ENCODE peak calls at places on chromosomes 13 and 19, in seven cellular contexts. L, Q, M, E, B, Y and V are unnamed samples. For H3K4me1, the result is how much of the 10 kb centered on the place peaks cover.

GRCh38 chr13:39408512-39408911 is 194.5 kb downstream of the LHFPL6 start:
- DNase-seq in L (no peak), Q (no peak), M (no peak), E (no peak), B (no peak), Y (no peak), V (no peak)

GRCh38 chr19:19737559-19738332 is 4.8 kb upstream of the ZNF14 start:
- DNase-seq in L (no peak), Q (peak), M (no peak), E (no peak), B (no peak), Y (no peak), V (no peak)

GRCh38 chr19:7912144-7912696 is 2.4 kb upstream of the TGFBR3L start:
- DNase-seq in L (no peak), Q (no peak), M (no peak), E (no peak), B (no peak), Y (no peak), V (no peak)

GRCh38 chr19:5823579-5824281 is 15.8 kb downstream of the FUT6 start:
- DNase-seq in L (peak), Q (peak), M (peak), E (no peak), B (no peak), Y (no peak), V (no peak)

GRCh38 chr13:41122838-41123237 is 9.8 kb downstream of the KBTBD6 start:
- DNase-seq in L (no peak), Q (no peak), M (no peak), E (no peak), B (no peak), Y (no peak), V (no peak)

GRCh38 chr19:35563207-35563829 is at the start of gene ATP4A:
- DNase-seq in L (no peak), Q (no peak), M (no peak), E (no peak), B (no peak), Y (no peak), V (no peak)

GRCh38 chr19:4090351-4091220 is 23.9 kb upstream of the ZBTB7A start:
- DNase-seq in L (no peak), Q (no peak), M (no peak), E (no peak), B (no peak), Y (no peak), V (no peak)

GRCh38 chr19:51122112-51122981 is 2.4 kb upstream of the SIGLEC9 start:
- DNase-seq in L (no peak), Q (no peak), M (no peak), E (no peak), B (no peak), Y (no peak), V (no peak)

GRCh38 chr13:84479656-84480055 is 597.4 kb upstream of the SLITRK1 start:
- DNase-seq in L (no peak), Q (no peak), M (no peak), E (no peak), B (peak), Y (no peak), V (no peak)

GRCh38 chr13:113211774-113212173 is 2.4 kb downstream of the CUL4A start:
- DNase-seq in L (no peak), Q (no peak), M (no peak), E (no peak), B (no peak), Y (peak), V (no peak)

GRCh38 chr13:102591988-102592781 is 4.6 kb upstream of the TPP2 start:
- DNase-seq in L (peak), Q (peak), M (peak), E (peak), B (peak), Y (peak), V (peak)

GRCh38 chr19:6091771-6092291 is 18.5 kb downstream of the RFX2 start:
- DNase-seq in L (no peak), Q (no peak), M (no peak), E (no peak), B (no peak), Y (no peak), V (no peak)

GRCh38 chr13:48144413-48145035 is 49.6 kb upstream of the MED4 start:
- DNase-seq in L (no peak), Q (no peak), M (no peak), E (no peak), B (no peak), Y (no peak), V (no peak)

GRCh38 chr13:85379433-85379832 is 419.8 kb downstream of the SLITRK6 start:
- DNase-seq in L (no peak), Q (no peak), M (no peak), E (no peak), B (no peak), Y (no peak), V (no peak)

GRCh38 chr19:33501957-33502356 is 19.6 kb downstream of the PEPD start:
- DNase-seq in L (no peak), Q (no peak), M (no peak), E (no peak), B (no peak), Y (no peak), V (no peak)

GRCh38 chr19:2332341-2333026 is 4.0 kb downstream of the SPPL2B start:
- DNase-seq in L (no peak), Q (no peak), M (no peak), E (peak), B (no peak), Y (no peak), V (no peak)

GRCh38 chr13:24905242-24905641 is 141.3 kb downstream of the RNF17 start:
- DNase-seq in L (no peak), Q (no peak), M (no peak), E (no peak), B (no peak), Y (no peak), V (no peak)

GRCh38 chr13:109146912-109147624 is 517.7 kb downstream of the MYO16 start:
- DNase-seq in L (no peak), Q (peak), M (no peak), E (no peak), B (peak), Y (no peak), V (peak)
- TF ChIP-seq SIN3A in L (no peak), Q (no peak), M (no peak), E (no peak), B (peak), Y (no peak), V (no peak)

DNA sequence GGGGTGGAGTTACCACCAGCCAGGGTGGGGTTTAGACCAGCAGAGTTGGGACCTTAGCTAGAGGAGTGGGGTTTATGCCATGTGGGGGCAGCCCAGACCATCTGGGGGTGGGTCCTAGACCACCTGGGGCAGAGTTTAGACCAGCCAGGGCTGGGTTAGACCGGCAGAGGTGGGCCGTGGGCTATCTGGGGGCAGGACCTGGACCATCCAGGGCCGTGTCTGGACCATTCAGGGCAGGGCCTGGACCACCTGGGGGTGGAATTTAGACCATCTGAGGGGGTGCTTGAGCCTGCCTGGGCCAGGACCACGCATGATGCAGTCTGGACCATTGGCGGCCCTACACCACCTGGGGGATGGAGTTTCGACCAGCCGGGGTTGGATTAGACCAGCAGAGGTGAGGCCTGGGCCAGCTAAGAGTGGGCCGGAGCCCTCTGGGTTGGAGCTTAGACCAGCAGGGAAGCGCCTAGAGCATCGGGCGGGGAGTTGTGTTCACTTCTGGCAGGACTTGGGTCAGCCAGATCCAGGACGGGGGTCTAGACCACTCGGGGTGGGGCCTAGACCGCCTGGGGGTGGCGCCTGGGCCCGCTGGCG is 9.9 kb upstream of the CACNG6 start:
- DNase-seq in L (no peak), Q (no peak), M (peak), E (no peak), B (no peak), Y (no peak), V (no peak)
- TF ChIP-seq POLR2AphosphoS5 in L (no peak), Q (no peak), M (no peak), E (no peak), B (peak), Y (no peak), V (peak)

GRCh38 chr19:1126984-1127760 is 23.4 kb downstream of the GPX4 start:
- DNase-seq in L (no peak), Q (no peak), M (no peak), E (no peak), B (no peak), Y (no peak), V (no peak)
- H3K4me1 ChIP-seq in L (half or more), Q (under half), M (under half), E (under half), B (under half), Y (under half), V (under half)

GRCh38 chr13:44050450-44051063 is 170.9 kb downstream of the LACC1 start:
- DNase-seq in L (peak), Q (peak), M (no peak), E (no peak), B (peak), Y (peak), V (no peak)

GRCh38 chr13:44051405-44051804 is 171.7 kb downstream of the LACC1 start:
- DNase-seq in L (no peak), Q (no peak), M (no peak), E (no peak), B (no peak), Y (no peak), V (no peak)

GRCh38 chr13:44054525-44054924 is 174.8 kb downstream of the LACC1 start:
- DNase-seq in L (no peak), Q (no peak), M (no peak), E (no peak), B (no peak), Y (no peak), V (no peak)

GRCh38 chr13:44051923-44052322 is 172.2 kb downstream of the LACC1 start:
- DNase-seq in L (no peak), Q (no peak), M (no peak), E (no peak), B (no peak), Y (no peak), V (no peak)

GRCh38 chr13:44052843-44053607 is 173.3 kb downstream of the LACC1 start:
- DNase-seq in L (no peak), Q (no peak), M (peak), E (no peak), B (no peak), Y (no peak), V (no peak)
- TF ChIP-seq SIN3A in L (no peak), Q (no peak), M (no peak), E (no peak), B (no peak), Y (no peak), V (no peak)

DNA sequence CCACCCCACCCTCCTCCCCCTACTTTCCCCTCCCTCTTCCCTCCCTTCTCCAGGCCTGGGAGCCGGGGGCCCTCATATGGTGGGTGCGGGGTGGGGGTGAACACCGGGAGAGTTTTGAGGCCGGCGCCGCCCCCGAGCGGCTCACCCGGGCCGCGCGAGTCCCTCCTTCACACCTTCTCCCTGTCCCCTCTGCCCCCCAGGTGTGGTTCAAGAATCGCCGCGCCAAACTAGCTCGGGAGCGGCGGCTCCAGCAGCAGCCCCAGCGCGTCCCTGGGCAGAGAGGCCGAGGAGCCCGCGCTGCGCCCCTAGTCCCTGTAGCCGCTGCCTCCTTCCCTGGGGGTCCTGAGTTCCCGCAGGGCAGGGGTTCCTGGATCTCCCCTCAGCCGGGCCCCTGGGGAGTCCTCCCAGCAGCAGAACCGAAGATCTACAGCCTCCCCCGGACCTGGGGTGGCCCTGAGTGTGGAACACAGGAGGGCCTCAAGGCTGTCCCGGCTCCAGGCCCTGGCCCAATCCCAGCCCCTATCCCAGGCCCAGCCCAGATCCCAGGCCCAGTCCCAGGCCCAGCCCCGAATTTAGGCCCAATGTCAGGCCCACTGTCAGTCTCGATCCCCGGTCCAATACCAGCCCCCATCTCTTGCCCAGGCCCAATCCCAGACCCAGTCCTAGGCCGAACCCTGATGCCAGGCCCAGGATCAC is 1.7 kb downstream of the TPRX2 start:
- DNase-seq in L (no peak), Q (no peak), M (no peak), E (no peak), B (no peak), Y (no peak), V (no peak)
- TF ChIP-seq POLR2AphosphoS5 in L (no peak), Q (no peak), M (no peak), E (no peak), B (no peak), Y (no peak), V (no peak)

GRCh38 chr19:13031917-13032623 is 36.8 kb downstream of the NFIX start:
- DNase-seq in L (no peak), Q (no peak), M (no peak), E (no peak), B (no peak), Y (peak), V (no peak)

GRCh38 chr19:13033244-13033643 is 38.0 kb downstream of the NFIX start:
- DNase-seq in L (no peak), Q (no peak), M (no peak), E (no peak), B (no peak), Y (no peak), V (no peak)

GRCh38 chr19:13033819-13034611 is 38.7 kb downstream of the NFIX start:
- DNase-seq in L (peak), Q (peak), M (peak), E (no peak), B (peak), Y (peak), V (no peak)

GRCh38 chr19:13034636-13035035 is 39.4 kb downstream of the NFIX start:
- DNase-seq in L (no peak), Q (no peak), M (no peak), E (no peak), B (no peak), Y (no peak), V (no peak)

GRCh38 chr19:13032837-13033236 is 37.6 kb downstream of the NFIX start:
- DNase-seq in L (no peak), Q (no peak), M (no peak), E (no peak), B (no peak), Y (no peak), V (no peak)
- H3K4me1 ChIP-seq in L (under half), Q (under half), M (under half), E (under half), B (half or more), Y (half or more), V (half or more)

GRCh38 chr13:72804301-72804700 is 22.4 kb downstream of the PIBF1 start:
- DNase-seq in L (no peak), Q (no peak), M (no peak), E (no peak), B (no peak), Y (no peak), V (no peak)

GRCh38 chr13:72805663-72806341 is 23.9 kb downstream of the PIBF1 start:
- DNase-seq in L (no peak), Q (no peak), M (no peak), E (no peak), B (no peak), Y (peak), V (no peak)

GRCh38 chr13:72808917-72809500 is 27.1 kb downstream of the PIBF1 start:
- DNase-seq in L (peak), Q (peak), M (no peak), E (no peak), B (no peak), Y (peak), V (no peak)
- TF ChIP-seq SIN3A in L (no peak), Q (no peak), M (no peak), E (no peak), B (no peak), Y (no peak), V (no peak)

GRCh38 chr19:49409441-49410029 is 13.7 kb downstream of the PTH2 start:
- DNase-seq in L (no peak), Q (no peak), M (no peak), E (peak), B (no peak), Y (no peak), V (no peak)
- TF ChIP-seq POLR2AphosphoS5 in L (no peak), Q (no peak), M (no peak), E (no peak), B (no peak), Y (no peak), V (no peak)

DNA sequence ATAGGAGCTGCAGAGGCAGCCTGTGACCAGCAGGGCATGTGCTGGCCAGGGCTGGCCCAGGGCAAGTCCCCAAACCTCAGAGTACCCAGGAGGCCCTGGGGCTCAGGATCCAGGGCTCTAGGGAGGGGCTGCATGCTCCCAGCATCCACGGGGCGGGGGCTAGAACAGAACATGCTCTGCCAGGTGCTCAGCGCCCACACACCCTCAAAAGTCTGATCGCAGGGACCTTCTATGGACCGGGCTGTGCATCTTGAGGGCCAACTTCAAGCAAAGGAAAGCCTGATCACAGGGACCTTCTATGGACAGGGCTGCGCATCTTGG is 33.5 kb downstream of the ELL start:
- DNase-seq in L (no peak), Q (peak), M (no peak), E (no peak), B (no peak), Y (no peak), V (no peak)
- H3K4me1 ChIP-seq in L (half or more), Q (under half), M (under half), E (under half), B (under half), Y (half or more), V (under half)